ENCODE peak calls at places on chromosomes 5 and 9, in seven cellular contexts. Z is nephron progenitor cell, Q is kidney epithelial cell, J is tibial nerve, A is astrocyte of the spinal cord, L is neural crest cell, I is fibroblast of mammary gland. C is an unnamed sample.
A peak's percentile ranks its signal among the peaks of the same experiment; 100 is the strongest.

GRCh38 chr9:73074176-73074708 is 77.4 kb upstream of the ANXA1 start:
- DNase-seq in Z (no peak), Q (no peak), J (no peak), A (no peak), L (no peak), I (no peak), C (peak; percentile 51)

GRCh38 chr5:14153932-14154646 is 10.9 kb downstream of the TRIO start:
- DNase-seq in Z (peak; percentile 48), Q (no peak), J (no peak), A (peak; percentile 91), L (no peak), I (peak; percentile 85), C (no peak)

GRCh38 chr5:176153741-176154140 is 84.5 kb upstream of the SIMC1 start:
- DNase-seq in Z (no peak), Q (no peak), J (no peak), A (peak; percentile 51), L (no peak), I (peak; percentile 66), C (no peak)

GRCh38 chr9:89471390-89471789 is 26.5 kb downstream of the SEMA4D start:
- DNase-seq in Z (no peak), Q (no peak), J (no peak), A (no peak), L (no peak), I (no peak), C (no peak)

GRCh38 chr5:53326420-53327153 is 153.8 kb upstream of the FST start:
- DNase-seq in Z (no peak), Q (no peak), J (no peak), A (no peak), L (no peak), I (peak; percentile 90), C (no peak)

GRCh38 chr5:6837519-6838110 is 124.4 kb downstream of the TENT4A start:
- DNase-seq in Z (peak; percentile 23), Q (no peak), J (no peak), A (no peak), L (peak; percentile 35), I (peak; percentile 5), C (no peak)

GRCh38 chr5:139705655-139706587 is 57.8 kb downstream of the CXXC5 start:
- DNase-seq in Z (no peak), Q (no peak), J (no peak), A (no peak), L (no peak), I (no peak), C (no peak)

GRCh38 chr9:92706218-92706940 is 36.4 kb upstream of the IPPK start:
- DNase-seq in Z (no peak), Q (no peak), J (no peak), A (no peak), L (no peak), I (peak; percentile 33), C (no peak)

GRCh38 chr5:56160723-56161445 is 72.2 kb downstream of the ANKRD55 start:
- DNase-seq in Z (no peak), Q (no peak), J (no peak), A (no peak), L (no peak), I (no peak), C (no peak)

GRCh38 chr9:136683755-136684154 is 3.5 kb downstream of the AGPAT2 start:
- DNase-seq in Z (peak; percentile 13), Q (no peak), J (no peak), A (no peak), L (no peak), I (no peak), C (no peak)

GRCh38 chr9:69497816-69498215 is 172.8 kb downstream of the ENTREP1 start:
- DNase-seq in Z (no peak), Q (no peak), J (no peak), A (no peak), L (no peak), I (no peak), C (no peak)

GRCh38 chr5:73751254-73751914 is 125.4 kb downstream of the ARHGEF28 start:
- DNase-seq in Z (no peak), Q (no peak), J (no peak), A (no peak), L (no peak), I (no peak), C (no peak)

GRCh38 chr9:112925058-112925641 is 34.5 kb upstream of the SLC46A2 start:
- DNase-seq in Z (peak; percentile 15), Q (no peak), J (no peak), A (peak; percentile 13), L (peak; percentile 28), I (peak; percentile 63), C (no peak)

GRCh38 chr5:149657324-149657723 is 72.8 kb upstream of the PPARGC1B start:
- DNase-seq in Z (no peak), Q (no peak), J (no peak), A (no peak), L (no peak), I (no peak), C (no peak)

GRCh38 chr9:37251452-37251851 is 131.1 kb downstream of the ZCCHC7 start:
- DNase-seq in Z (peak; percentile 26), Q (no peak), J (no peak), A (no peak), L (peak; percentile 53), I (no peak), C (no peak)

GRCh38 chr9:130043654-130044623 is 950 bp upstream of the FNBP1 start:
- DNase-seq in Z (peak; percentile 25), Q (no peak), J (peak; percentile 44), A (no peak), L (no peak), I (peak; percentile 58), C (no peak)

GRCh38 chr9:32251539-32251938 is 132.9 kb upstream of the ACO1 start:
- DNase-seq in Z (peak; percentile 61), Q (no peak), J (no peak), A (peak; percentile 49), L (peak; percentile 53), I (peak; percentile 58), C (peak; percentile 26)

GRCh38 chr5:142322747-142323479 is 1.9 kb downstream of the SPRY4 start:
- DNase-seq in Z (no peak), Q (no peak), J (no peak), A (peak; percentile 47), L (no peak), I (peak; percentile 72), C (no peak)

GRCh38 chr9:88378317-88378716 is 9.9 kb upstream of the SPIN1 start:
- DNase-seq in Z (no peak), Q (no peak), J (no peak), A (peak; percentile 15), L (no peak), I (peak; percentile 10), C (no peak)
- TF ChIP-seq CTCF in Z (no peak), Q (no peak), J (no peak), A (no peak), L (no peak), I (peak; percentile 24), C (peak; percentile 19)

GRCh38 chr5:113293068-113293571 is 141.7 kb downstream of the TSSK1B start:
- DNase-seq in Z (peak; percentile 7), Q (no peak), J (no peak), A (peak; percentile 35), L (no peak), I (no peak), C (no peak)

GRCh38 chr5:113293613-113294340 is 141.0 kb downstream of the TSSK1B start:
- DNase-seq in Z (peak; percentile 36), Q (no peak), J (no peak), A (peak; percentile 52), L (peak; percentile 6), I (peak; percentile 40), C (no peak)

GRCh38 chr5:113292535-113292934 is 142.3 kb downstream of the TSSK1B start:
- DNase-seq in Z (no peak), Q (no peak), J (no peak), A (no peak), L (no peak), I (no peak), C (no peak)

GRCh38 chr5:113295111-113295539 is 139.7 kb downstream of the TSSK1B start:
- DNase-seq in Z (no peak), Q (no peak), J (no peak), A (no peak), L (no peak), I (no peak), C (no peak)

DNA sequence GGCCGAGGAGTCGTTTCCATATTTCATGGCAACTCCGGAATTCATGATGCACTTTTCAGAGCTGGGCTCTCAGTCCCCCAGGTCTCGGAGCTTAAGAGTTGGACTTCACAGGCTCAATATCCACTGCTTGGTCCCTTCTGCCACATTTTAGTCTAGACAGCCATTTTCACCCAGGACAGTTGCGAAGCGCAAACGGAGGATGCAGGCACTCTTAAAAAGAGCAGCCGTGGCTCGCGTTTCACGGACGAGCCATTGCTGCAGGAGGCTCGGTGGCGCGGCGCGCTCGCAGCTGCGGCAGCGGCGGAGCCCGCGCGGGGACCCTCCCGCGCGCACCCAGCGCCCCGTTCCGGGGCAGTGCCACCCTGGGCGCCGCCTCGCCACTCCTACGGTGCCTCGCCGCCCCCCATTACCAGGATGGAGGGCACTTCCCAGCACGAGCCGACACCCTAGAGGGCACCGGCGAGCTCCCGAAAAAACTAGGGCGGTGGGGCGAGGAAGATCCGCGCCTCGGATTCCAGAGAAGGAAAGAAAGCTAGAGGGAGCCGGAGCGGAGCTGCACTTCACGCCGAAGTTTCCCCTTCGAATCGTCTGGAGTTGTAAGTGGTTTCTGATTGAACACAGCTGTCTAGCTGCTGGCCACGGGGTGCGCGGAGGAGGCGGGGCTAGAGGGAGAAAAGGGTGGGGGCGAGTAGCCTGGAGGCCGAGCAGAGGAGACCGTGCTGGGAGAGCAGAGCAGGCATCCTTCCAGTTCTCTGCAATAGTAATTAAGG is 140.3 kb downstream of the TSSK1B start:
- DNase-seq in Z (peak; percentile 89), Q (peak; percentile 70), J (peak; percentile 79), A (peak; percentile 93), L (peak; percentile 73), I (peak; percentile 86), C (peak; percentile 57)
- TF ChIP-seq CTCF in Z (no peak), Q (no peak), J (no peak), A (peak; percentile 18), L (no peak), I (peak; percentile 14), C (no peak)

GRCh38 chr5:1540166-1540565 is 16.4 kb upstream of the LPCAT1 start:
- DNase-seq in Z (no peak), Q (no peak), J (no peak), A (no peak), L (no peak), I (no peak), C (no peak)
- TF ChIP-seq CTCF in Z (no peak), Q (no peak), J (peak; percentile 4), A (no peak), L (no peak), I (no peak), C (peak; percentile 3)

DNA sequence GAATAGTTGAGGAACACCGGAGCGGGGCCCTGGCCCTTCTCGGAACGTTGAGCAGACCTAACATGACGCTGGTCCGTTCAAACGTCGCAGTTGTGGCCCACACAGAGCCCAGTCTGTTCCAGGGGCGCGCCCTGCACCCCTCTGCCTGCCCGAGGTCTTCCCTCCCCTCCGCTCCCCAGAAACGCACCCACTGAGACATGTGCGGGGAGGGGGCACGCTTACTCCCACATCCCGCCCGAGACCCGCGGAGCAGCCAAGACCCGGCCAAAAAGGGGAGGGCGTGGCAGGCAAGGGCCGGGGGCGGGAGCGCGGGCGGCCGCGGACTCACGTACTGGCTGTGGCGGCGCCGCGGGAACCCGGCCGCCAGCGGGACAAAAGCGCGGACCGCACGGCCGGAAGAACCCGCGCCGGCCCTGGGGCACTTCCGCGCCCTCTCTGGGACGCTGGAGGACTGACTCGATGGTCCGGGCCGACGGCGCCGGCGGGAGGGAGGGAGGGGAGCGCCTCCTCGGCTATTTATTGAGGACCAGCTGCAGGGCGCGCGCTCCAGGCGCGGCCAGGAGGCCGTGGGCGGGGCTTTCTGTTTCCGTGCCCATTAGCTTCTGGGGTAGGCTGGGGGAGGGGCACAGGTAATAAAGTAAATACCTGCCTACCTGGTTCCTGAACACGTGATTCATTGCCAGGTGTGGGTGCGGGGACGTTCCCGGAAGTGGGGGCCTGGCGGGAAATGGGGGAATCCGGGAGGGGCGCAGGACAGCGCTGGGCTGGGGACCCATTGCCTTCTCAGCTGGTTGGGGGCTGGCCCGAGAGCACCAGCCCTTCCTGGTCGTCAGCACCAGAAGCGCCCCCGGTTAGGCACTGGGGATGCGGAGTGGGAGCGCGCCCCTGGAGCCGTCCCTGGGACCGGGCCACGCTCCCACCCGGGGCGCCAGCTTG is at the start of gene ZFP62:
- DNase-seq in Z (peak; percentile 94), Q (peak; percentile 32), J (peak; percentile 67), A (peak; percentile 94), L (peak; percentile 88), I (peak; percentile 84), C (peak; percentile 68)
- TF ChIP-seq CTCF in Z (no peak), Q (no peak), J (peak; percentile 19), A (no peak), L (peak; percentile 9), I (no peak), C (no peak)

C was measured in retinal pigment epithelial cell.